ENCODE peak calls at places on chromosomes 13 and 19, in eight cellular contexts. O is fibroblast of pulmonary artery, H is astrocyte of the spinal cord, U is Caco-2, Q is cardiac muscle cell, P is left ventricle myocardium inferior, X is choroid plexus epithelial cell, A is cardiac fibroblast. J is an unnamed sample.

GRCh38 chr13:22047082-22047784 is 376.4 kb downstream of the FGF9 start:
- DNase-seq in Q (no peak), P (no peak), X (no peak), A (no peak), H (no peak), U (no peak), O (no peak), J (no peak)

GRCh38 chr19:47075941-47076340 is 27.5 kb upstream of the TMEM160 start:
- DNase-seq in Q (no peak), H (peak), P (no peak), U (no peak), O (no peak), X (peak), A (no peak), J (no peak)

GRCh38 chr13:24700539-24700938 is 20.3 kb downstream of the ATP12A start:
- DNase-seq in O (no peak), Q (no peak), P (no peak), A (no peak), X (no peak), U (no peak), H (no peak), J (no peak)

GRCh38 chr19:42074513-42075363 is 1.2 kb upstream of the ZNF574 start:
- DNase-seq in A (no peak), Q (peak), P (no peak), U (peak), X (no peak), O (no peak), H (no peak), J (no peak)

GRCh38 chr19:2239771-2240770 is 3.4 kb downstream of the SF3A2 start:
- DNase-seq in A (peak), O (peak), X (peak), P (no peak), U (no peak), Q (peak), H (peak), J (no peak)

GRCh38 chr13:99589575-99589974 is 88.3 kb downstream of the TM9SF2 start:
- DNase-seq in O (no peak), U (no peak), H (no peak), Q (no peak), P (no peak), A (no peak), X (no peak), J (no peak)

GRCh38 chr13:47027797-47028437 is 131.1 kb upstream of the HTR2A start:
- DNase-seq in O (no peak), A (no peak), X (peak), P (no peak), Q (no peak), H (peak), U (no peak), J (no peak)

GRCh38 chr13:25345555-25345954 is 26.2 kb upstream of the ATP8A2 start:
- DNase-seq in P (no peak), X (no peak), A (no peak), Q (no peak), U (no peak), H (no peak), O (no peak), J (no peak)

GRCh38 chr13:102817907-102818306 is 19.0 kb downstream of the BIVM start:
- DNase-seq in P (no peak), U (no peak), O (no peak), Q (no peak), X (peak), A (no peak), H (peak), J (no peak)

GRCh38 chr19:3146677-3147100 is 10.9 kb downstream of the GNA15 start:
- DNase-seq in X (no peak), H (no peak), P (no peak), O (no peak), Q (no peak), U (no peak), A (no peak), J (no peak)

GRCh38 chr13:52025475-52026245 is 1.2 kb downstream of the UTP14C start:
- DNase-seq in A (no peak), H (no peak), X (peak), U (no peak), Q (no peak), O (no peak), P (no peak), J (no peak)

GRCh38 chr19:19816679-19817078 is 4.9 kb downstream of the ZNF506 start:
- DNase-seq in P (peak), O (no peak), A (no peak), H (no peak), X (no peak), Q (no peak), U (no peak), J (no peak)

GRCh38 chr19:54422136-54422535 is 6.9 kb downstream of the TTYH1 start:
- DNase-seq in P (no peak), Q (no peak), H (no peak), O (no peak), U (no peak), X (no peak), A (no peak), J (no peak)
- TF ChIP-seq CTCF in P (no peak), Q (no peak), H (no peak), O (no peak), U (no peak), X (no peak), A (no peak), J (no peak)

DNA sequence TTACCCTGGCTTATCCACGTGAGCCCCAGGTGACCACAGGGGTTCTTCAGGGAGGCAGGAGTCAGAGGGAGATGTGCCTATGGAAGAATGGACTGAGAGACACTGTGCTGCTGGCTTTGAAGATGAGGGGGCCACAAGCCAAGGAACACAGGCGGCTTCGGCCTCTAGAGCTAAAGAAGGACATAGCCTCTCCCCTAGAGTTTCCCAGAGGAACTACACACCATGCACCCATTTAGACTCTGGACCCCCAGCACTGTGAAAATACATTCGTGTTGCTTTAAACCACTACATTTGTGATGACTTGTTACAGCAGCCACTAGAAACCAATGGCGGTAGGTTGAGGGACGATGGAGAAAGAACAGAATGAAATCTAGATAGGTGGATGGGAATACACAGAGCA is 13.7 kb upstream of the ATF5 start:
- DNase-seq in Q (no peak), A (no peak), P (no peak), X (no peak), O (no peak), U (no peak), H (no peak), J (no peak)
- TF ChIP-seq CTCF in Q (peak), A (peak), P (no peak), X (peak), O (peak), U (no peak), H (no peak), J (no peak)

GRCh38 chr19:6018786-6019185 is 40.8 kb upstream of the RANBP3 start:
- DNase-seq in Q (no peak), H (no peak), O (no peak), A (no peak), P (no peak), U (no peak), X (no peak), J (no peak)
- TF ChIP-seq CTCF in Q (peak), H (peak), O (peak), A (peak), P (no peak), U (no peak), X (peak), J (no peak)

GRCh38 chr19:37226248-37226647 is 8.2 kb downstream of the ZNF383 start:
- DNase-seq in X (no peak), P (no peak), H (no peak), Q (no peak), O (no peak), A (no peak), U (no peak), J (no peak)

GRCh38 chr19:37227996-37228395 is 10.0 kb downstream of the ZNF383 start:
- DNase-seq in U (no peak), H (peak), X (peak), A (peak), O (no peak), Q (no peak), P (no peak), J (no peak)
- TF ChIP-seq CTCF in U (peak), H (peak), X (peak), A (peak), O (peak), Q (peak), P (peak), J (peak)

DNA sequence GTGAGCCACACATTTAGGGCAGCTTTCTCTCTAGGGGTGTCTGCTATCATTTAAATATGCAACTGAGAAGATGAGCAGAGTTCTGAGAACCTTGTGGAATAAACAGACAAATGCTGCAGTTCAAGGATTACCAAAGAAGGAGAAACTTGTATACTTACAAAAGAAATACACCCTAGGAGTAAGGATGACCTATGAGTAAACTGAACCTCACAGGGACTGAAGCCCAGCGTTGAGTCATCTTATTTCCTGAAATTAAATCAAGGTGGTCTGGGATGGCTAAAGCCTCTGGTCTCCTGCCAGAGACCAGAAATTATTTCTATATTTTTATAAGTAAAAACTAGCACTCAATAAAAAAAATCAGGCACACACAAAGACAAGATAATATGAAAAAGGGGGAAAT is 40.1 kb downstream of the FAM216B start:
- DNase-seq in U (no peak), Q (peak), X (peak), P (no peak), H (peak), A (peak), O (peak), J (no peak)
- TF ChIP-seq CTCF in U (no peak), Q (no peak), X (no peak), P (no peak), H (no peak), A (no peak), O (no peak), J (no peak)

GRCh38 chr13:76271728-76272232 is 614.4 kb downstream of the KCTD12 start:
- DNase-seq in P (no peak), H (peak), Q (no peak), O (no peak), U (no peak), X (no peak), A (no peak), J (no peak)
- TF ChIP-seq CTCF in P (no peak), H (no peak), Q (no peak), O (no peak), U (no peak), X (no peak), A (no peak), J (no peak)

DNA sequence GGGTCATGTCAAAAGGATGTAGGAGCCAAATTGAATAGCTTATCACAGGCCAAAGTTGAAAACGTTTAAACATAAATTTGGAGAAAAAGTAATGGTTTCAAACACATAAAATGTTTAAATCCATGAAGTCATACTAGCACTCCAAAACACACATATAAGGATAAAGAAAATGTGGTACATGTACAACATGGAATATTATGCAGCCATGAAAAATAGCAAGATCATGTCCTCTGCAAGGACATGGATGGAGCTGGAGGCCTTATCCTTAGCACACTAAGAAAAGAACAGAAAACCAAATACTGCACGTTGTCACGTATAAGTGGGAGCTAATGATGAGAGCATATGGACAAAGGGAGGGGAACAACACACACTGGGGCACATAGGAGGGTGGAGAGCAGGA is 911.7 kb upstream of the PCDH20 start:
- DNase-seq in O (no peak), U (no peak), X (no peak), P (no peak), H (no peak), Q (no peak), A (no peak), J (no peak)
- TF ChIP-seq CTCF in O (no peak), U (no peak), X (no peak), P (no peak), H (no peak), Q (no peak), A (no peak), J (no peak)

DNA sequence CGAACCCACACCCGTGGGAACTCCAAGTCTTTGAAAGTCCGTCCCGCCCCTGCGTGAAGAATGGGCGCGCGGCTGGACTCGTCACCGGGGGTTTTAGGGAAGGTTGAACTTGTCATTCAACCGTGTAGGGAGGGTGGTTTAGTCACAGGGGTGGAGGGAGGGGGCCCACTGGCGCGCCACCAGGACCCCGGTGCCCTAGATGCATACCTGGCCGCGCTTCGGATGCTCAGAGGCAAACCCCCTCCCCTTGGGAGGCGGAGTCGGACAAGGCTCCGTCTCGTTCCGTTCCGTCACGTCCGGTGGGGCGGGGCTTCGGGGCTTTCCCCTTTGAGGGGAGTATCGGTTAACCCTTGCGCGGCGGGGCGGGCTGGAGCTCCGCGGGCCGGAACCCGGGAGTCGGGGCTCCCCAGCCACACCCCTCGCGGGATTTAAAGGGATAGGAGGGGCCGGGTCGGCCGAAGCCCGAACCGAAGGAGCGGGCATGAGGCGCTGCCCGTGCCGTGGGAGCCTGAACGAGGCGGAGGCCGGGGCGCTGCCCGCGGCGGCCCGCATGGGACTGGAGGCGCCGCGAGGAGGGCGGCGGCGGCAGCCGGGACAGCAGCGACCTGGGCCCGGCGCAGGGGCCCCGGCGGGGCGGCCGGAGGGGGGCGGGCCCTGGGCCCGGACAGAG is at the start of the genes COQ8B and ITPKC:
- DNase-seq in A (peak), X (peak), U (peak), Q (peak), P (peak), H (peak), O (peak), J (peak)
- TF ChIP-seq CTCF in A (no peak), X (no peak), U (no peak), Q (no peak), P (peak), H (no peak), O (no peak), J (no peak)

DNA sequence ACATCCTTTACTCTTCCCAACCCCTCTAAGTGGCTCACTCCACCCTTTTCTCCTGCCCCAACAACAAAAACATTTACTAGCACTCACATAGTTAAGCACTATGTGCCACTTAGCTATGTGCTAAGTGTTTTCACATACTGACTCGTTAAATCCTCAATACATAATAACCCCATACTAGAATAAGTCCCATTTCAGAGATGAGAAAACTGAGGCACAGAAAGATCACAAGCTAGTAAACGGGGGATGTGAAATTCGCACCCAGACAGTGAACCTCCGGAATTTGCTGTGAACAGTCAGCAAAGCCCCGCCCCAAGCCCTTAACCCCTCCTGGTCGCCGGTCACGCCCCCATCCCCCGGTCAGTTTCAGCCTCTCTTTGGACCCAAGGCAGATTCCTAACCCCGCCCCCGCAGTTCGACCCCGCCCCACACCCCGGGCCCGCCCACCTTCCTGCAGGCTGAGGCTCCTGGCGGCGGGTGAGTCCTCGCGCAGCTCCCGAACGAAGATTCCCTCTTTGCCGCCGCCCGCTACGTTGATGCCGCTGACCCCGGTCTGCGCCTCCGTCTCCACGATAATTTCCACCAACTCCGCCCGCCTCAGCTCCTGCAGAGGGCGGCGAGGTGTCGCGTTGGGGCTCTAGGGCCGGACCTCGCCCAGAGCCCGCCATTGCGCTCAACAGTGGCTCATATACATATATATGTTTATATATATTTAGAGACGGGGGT is 9.8 kb downstream of the PRX start:
- DNase-seq in O (peak), P (peak), A (peak), H (peak), X (peak), U (peak), Q (peak), J (peak)
- TF ChIP-seq CTCF in O (no peak), P (peak), A (no peak), H (no peak), X (peak), U (no peak), Q (no peak), J (no peak)

DNA sequence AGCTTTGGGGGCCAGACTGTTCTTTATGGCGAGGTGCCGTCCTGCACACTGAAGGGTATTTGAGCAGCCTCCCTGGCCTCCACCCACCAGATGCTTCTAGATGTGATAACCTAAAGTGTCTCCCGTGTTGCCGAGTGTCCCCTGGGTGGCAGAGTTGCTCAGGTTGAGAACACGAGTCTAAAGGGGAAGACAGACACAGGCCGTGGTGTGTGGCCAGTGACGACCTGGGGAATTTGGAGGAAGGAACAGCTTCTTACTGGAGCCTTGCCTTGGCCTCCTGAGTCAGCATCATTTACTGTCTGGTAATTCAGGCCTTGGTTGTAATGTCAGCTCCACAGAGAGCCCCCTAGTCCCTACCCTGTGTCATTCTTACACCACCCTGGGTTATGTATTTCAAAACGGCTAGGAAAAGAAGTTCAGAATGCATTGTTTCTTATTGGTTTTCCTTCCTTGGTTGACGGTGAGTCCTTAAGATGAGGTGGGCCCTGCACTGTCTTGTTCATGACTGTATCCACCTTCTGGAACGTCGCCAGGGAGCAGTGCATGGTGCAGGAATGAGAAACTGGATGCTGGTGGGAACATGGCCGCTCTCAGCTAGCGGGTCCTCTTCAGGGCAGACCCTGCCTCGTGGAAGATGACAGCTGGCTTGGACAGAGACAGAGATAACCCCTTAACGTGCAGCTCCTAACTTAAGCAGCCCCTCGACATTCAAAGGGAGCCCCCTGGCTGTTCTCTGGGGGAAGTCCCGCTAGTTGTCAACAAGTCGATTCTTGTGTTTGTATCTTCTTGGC is 7.1 kb downstream of the SIN3B start:
- DNase-seq in P (no peak), H (no peak), X (peak), O (no peak), A (peak), Q (peak), U (no peak), J (no peak)
- TF ChIP-seq CTCF in P (peak), H (peak), X (peak), O (no peak), A (no peak), Q (peak), U (no peak), J (no peak)

J was measured in D721Med.